ENCODE peak calls at places on chromosomes 12 and 14, in eight cellular contexts. A is mammary epithelial cell, S is AG04449, O is astrocyte of the cerebellum, T is AG04450, W is brain microvascular endothelial cell, Y is AG10803, D is stomach. H is an unnamed sample.

GRCh38 chr14:90426663-90427062 is 29.8 kb downstream of the CALM1 start:
- DNase-seq in A (no peak), S (no peak), O (no peak), T (no peak), W (peak), Y (no peak), D (peak), H (peak)

GRCh38 chr12:101793401-101793800 is 37.4 kb downstream of the GNPTAB start:
- DNase-seq in A (peak), S (peak), O (peak), T (no peak), W (peak), Y (peak), D (no peak), H (peak)

GRCh38 chr14:28635387-28635786 is 131.2 kb upstream of the FOXG1 start:
- DNase-seq in A (peak), S (peak), O (peak), T (no peak), W (no peak), Y (peak), D (no peak), H (peak)

GRCh38 chr14:50762001-50762930 is 68.7 kb downstream of the NIN start:
- DNase-seq in A (no peak), S (peak), O (no peak), T (peak), W (peak), Y (peak), D (no peak), H (peak)

GRCh38 chr14:71372411-71372838 is 465.2 kb downstream of the PCNX1 start:
- DNase-seq in A (peak), S (peak), O (no peak), T (peak), W (no peak), Y (peak), D (no peak), H (peak)

GRCh38 chr12:92786045-92786444 is 83.3 kb downstream of the PLEKHG7 start:
- DNase-seq in A (no peak), S (no peak), O (no peak), T (no peak), W (no peak), Y (peak), D (no peak), H (peak)

GRCh38 chr14:102234331-102235264 is 70.4 kb downstream of the MOK start:
- DNase-seq in A (no peak), S (no peak), O (no peak), T (no peak), W (no peak), Y (no peak), D (no peak), H (no peak)

GRCh38 chr14:68766299-68767247 is 26.3 kb downstream of the ZFP36L1 start:
- DNase-seq in A (no peak), S (no peak), O (no peak), T (no peak), W (no peak), Y (no peak), D (no peak), H (no peak)

GRCh38 chr14:24710403-24711063 is 76.5 kb upstream of the GZMB start:
- DNase-seq in A (peak), S (peak), O (peak), T (peak), W (peak), Y (peak), D (peak), H (peak)

GRCh38 chr14:66140213-66140918 is 345.8 kb upstream of the CCDC196 start:
- DNase-seq in A (no peak), S (no peak), O (no peak), T (no peak), W (no peak), Y (no peak), D (no peak), H (no peak)

GRCh38 chr12:58028294-58028693 is 86.9 kb downstream of the ATP23 start:
- DNase-seq in A (peak), S (no peak), O (no peak), T (no peak), W (no peak), Y (no peak), D (no peak), H (no peak)

GRCh38 chr14:98897605-98898309 is 374.2 kb downstream of the BCL11B start:
- DNase-seq in A (peak), S (no peak), O (no peak), T (no peak), W (no peak), Y (no peak), D (no peak), H (no peak)

GRCh38 chr12:490260-490659 is 30.5 kb downstream of the B4GALNT3 start:
- DNase-seq in A (no peak), S (no peak), O (no peak), T (no peak), W (no peak), Y (no peak), D (no peak), H (no peak)

GRCh38 chr14:91830777-91831176 is 36.6 kb downstream of the TC2N start:
- DNase-seq in A (no peak), S (no peak), O (no peak), T (no peak), W (no peak), Y (no peak), D (peak), H (no peak)

GRCh38 chr12:102543494-102543893 is 63.1 kb upstream of the IGF1 start:
- DNase-seq in A (no peak), S (no peak), O (no peak), T (no peak), W (no peak), Y (peak), D (no peak), H (no peak)

GRCh38 chr14:85280074-85280473 is 249.9 kb upstream of the FLRT2 start:
- DNase-seq in A (peak), S (no peak), O (no peak), T (no peak), W (no peak), Y (no peak), D (no peak), H (peak)

DNA sequence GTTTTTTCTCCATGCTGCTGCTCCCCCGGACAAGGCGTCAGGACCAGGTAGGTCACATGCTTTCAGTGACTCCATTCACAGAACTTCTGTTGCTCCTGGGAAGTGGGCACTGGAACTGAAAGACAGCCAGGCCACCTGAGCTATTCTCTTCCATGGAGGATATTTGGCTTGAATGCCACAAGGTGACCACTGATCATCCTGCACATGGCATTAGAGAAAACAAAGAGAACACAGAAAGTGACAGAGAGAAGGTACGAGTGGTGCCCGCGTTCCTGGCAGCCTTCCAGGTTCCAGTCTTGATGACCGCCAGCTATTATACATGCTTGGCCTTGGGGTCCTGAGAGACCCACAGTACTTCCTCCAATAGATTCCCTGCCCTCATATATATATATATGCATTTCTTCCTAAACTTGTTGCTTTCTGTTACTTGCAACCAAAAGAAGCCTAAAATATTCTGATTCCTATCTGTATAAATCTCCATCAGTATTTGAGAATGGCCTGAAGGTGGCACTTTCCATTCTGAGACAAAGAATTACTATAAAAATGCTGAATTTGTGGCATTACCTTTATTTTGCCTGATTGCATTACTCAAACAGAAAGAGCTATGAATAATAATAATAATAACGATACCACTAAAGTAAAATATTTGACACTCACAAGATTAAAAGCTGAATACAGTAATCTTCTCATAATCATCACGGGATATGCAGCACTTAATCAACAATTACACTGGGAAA is 174.9 kb downstream of the FOXN3 start:
- DNase-seq in A (no peak), S (no peak), O (no peak), T (no peak), W (no peak), Y (no peak), D (no peak), H (no peak)
- TF ChIP-seq CTCF in A (no peak), S (no peak), O (peak), T (no peak), W (peak), Y (peak), D (no peak), H (no peak)

DNA sequence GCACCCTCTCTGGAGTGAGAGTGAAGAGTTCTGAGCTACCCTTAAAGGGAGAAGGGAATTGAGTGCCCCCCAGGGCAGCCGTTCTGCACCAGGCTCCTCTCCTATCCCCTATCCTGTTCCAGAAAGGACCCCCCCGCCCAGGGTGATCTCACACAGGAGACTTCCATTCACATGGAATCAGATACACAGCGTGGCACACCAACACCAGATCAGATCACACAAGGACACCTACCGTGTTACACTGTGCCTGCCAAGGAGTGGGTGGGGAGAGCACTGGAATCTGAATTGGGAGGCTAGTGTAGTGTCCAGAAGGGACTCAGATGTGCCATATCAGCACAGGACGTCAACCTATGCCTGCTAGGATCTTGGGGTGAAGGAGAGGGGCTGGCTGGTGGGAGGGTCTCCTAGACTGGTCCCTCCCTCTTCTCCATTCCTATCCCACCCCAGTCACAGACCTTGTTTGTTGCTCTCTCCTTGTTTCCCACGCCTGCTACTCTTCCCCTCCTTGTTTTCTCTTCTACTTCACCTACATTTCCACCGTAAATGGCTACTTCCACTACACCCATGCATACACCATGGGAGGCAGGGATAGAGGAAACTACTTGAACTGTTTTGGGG is 2.3 kb downstream of the PTMS start:
- DNase-seq in A (no peak), S (no peak), O (no peak), T (no peak), W (no peak), Y (no peak), D (no peak), H (no peak)
- H3K4me3 ChIP-seq in A (peak), S (peak), O (peak), T (peak), W (peak), Y (peak), D (peak), H (peak)

GRCh38 chr12:9378430-9378835 is 170.2 kb upstream of the PZP start:
- DNase-seq in A (no peak), S (no peak), O (no peak), T (no peak), W (no peak), Y (no peak), D (no peak), H (no peak)
- TF ChIP-seq CTCF in A (peak), S (no peak), O (peak), T (peak), W (peak), Y (peak), D (no peak), H (peak)

GRCh38 chr12:75481774-75482173 is 1.2 kb downstream of the GLIPR1 start:
- DNase-seq in A (peak), S (no peak), O (peak), T (no peak), W (peak), Y (peak), D (no peak), H (peak)
- H3K4me3 ChIP-seq in A (peak), S (peak), O (peak), T (peak), W (peak), Y (peak), D (peak), H (peak)

GRCh38 chr12:68113644-68114043 is 45.9 kb downstream of the IFNG start:
- DNase-seq in A (no peak), S (no peak), O (no peak), T (no peak), W (no peak), Y (no peak), D (no peak), H (no peak)
- TF ChIP-seq CTCF in A (peak), S (no peak), O (peak), T (peak), W (peak), Y (peak), D (no peak), H (peak)

DNA sequence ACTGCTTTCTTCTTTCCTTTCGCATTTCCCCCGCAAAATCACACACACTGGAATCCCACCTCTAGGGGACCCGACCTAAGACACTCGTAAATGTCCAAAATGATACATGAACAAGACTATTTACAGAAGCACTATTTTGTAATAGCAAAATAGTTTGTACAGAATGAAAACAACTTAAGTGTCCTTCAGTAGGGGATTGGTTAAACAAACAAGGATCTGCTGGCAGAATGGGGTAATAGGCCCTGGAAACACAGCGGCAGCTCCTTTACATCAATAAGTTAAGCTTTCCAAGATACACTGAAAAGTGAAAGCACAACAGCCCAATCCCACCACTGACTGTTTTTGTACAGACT is 48.8 kb downstream of the LTBP2 start:
- DNase-seq in A (no peak), S (peak), O (peak), T (no peak), W (peak), Y (no peak), D (no peak), H (peak)
- H3K4me3 ChIP-seq in A (no peak), S (no peak), O (no peak), T (peak), W (no peak), Y (no peak), D (no peak), H (no peak)

DNA sequence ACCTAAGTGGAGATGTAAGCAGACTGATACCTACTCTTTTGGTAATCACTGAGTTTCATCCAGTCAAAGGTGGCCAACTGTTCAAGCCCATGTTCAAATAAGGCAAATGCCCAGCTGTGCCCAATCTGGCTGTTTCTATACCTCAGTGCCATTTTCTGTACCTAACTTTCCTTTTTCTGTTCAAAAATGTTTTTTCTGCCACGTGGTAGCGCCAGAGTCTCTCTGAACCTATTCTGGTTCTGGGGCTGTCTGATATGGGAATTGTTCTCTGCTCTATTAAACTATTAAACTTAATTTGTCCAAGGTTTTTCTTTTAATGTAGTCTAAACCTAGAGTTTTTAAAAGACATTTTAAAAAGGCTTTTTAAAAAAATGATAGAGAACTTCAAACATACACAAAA is 391.2 kb downstream of the NOVA1 start:
- DNase-seq in A (no peak), S (no peak), O (no peak), T (no peak), W (no peak), Y (no peak), D (no peak), H (no peak)
- TF ChIP-seq CTCF in A (no peak), S (no peak), O (no peak), T (no peak), W (no peak), Y (peak), D (no peak), H (no peak)

GRCh38 chr12:14473707-14474287 is 93.9 kb downstream of the PLBD1 start:
- DNase-seq in A (peak), S (no peak), O (no peak), T (no peak), W (no peak), Y (peak), D (no peak), H (peak)
- H3K4me3 ChIP-seq in A (no peak), S (no peak), O (no peak), T (no peak), W (no peak), Y (no peak), D (no peak), H (no peak)

H was measured in fibroblast of mammary gland.